ENCODE peak calls at places on chromosomes 3 and 15, in four cellular contexts. O is cardiac muscle cell; W is naive thymus-derived CD8-positive, alpha-beta T cell; P is LoVo. M is an unnamed sample.

GRCh38 chr15:54605556-54605955 is 591.2 kb downstream of the RSL24D1 start:
- DNase-seq in O (no peak), W (no peak), P (no peak), M (no peak)

GRCh38 chr15:31325432-31325975 is 1.1 kb upstream of the KLF13 start:
- DNase-seq in O (peak), W (peak), P (peak), M (peak)

GRCh38 chr3:37074178-37074577 is 80.9 kb downstream of the MLH1 start:
- DNase-seq in O (no peak), W (no peak), P (no peak), M (no peak)

GRCh38 chr3:56921573-56922571 is 120.1 kb upstream of the ARHGEF3 start:
- DNase-seq in O (no peak), W (no peak), P (no peak), M (no peak)

GRCh38 chr3:159796744-159797143 is 191.9 kb upstream of the IL12A start:
- DNase-seq in O (no peak), W (no peak), P (no peak), M (no peak)

GRCh38 chr15:55958349-55958748 is 35.1 kb downstream of the NEDD4 start:
- DNase-seq in O (no peak), W (no peak), P (no peak), M (no peak)

GRCh38 chr3:187064210-187065115 is 74.8 kb downstream of the RPL39L start:
- DNase-seq in O (no peak), W (no peak), P (no peak), M (no peak)

GRCh38 chr15:90756916-90757315 is 39.8 kb downstream of the BLM start:
- DNase-seq in O (no peak), W (no peak), P (no peak), M (no peak)

GRCh38 chr3:81565066-81565465 is 196.4 kb downstream of the GBE1 start:
- DNase-seq in O (no peak), W (no peak), P (no peak), M (no peak)

GRCh38 chr3:129596194-129597086 is 10.0 kb downstream of the PLXND1 start:
- DNase-seq in O (peak), W (no peak), P (no peak), M (no peak)

GRCh38 chr3:9012521-9012920 is 49.2 kb upstream of the RAD18 start:
- DNase-seq in O (no peak), W (no peak), P (no peak), M (no peak)

GRCh38 chr15:58257776-58258325 is 119.7 kb downstream of the AQP9 start:
- DNase-seq in O (no peak), W (no peak), P (no peak), M (no peak)

GRCh38 chr3:184582583-184582982 is 21.0 kb downstream of the EPHB3 start:
- DNase-seq in O (peak), W (no peak), P (no peak), M (no peak)

GRCh38 chr15:96324192-96324895 is 6.2 kb upstream of the NR2F2 start:
- DNase-seq in O (no peak), W (no peak), P (no peak), M (no peak)

GRCh38 chr15:70486451-70487379 is 276.6 kb downstream of the UACA start:
- DNase-seq in O (no peak), W (no peak), P (no peak), M (peak)

GRCh38 chr15:66565141-66565595 is 630 bp downstream of the LCTL start:
- DNase-seq in O (no peak), W (no peak), P (no peak), M (no peak)

M was measured in activated T-helper 1 cell treated with Interleukin-2 at 50 U/mL for 16 hours.